ENCODE peak calls at places on chromosome X, in four cellular contexts. I is H1, C is GM12878, S is HepG2. B is an unnamed sample.

GRCh38 chrX:74465424-74465823 is 44.1 kb downstream of the SLC16A2 start:
- DNase-seq in I (no peak), C (no peak), S (no peak), B (no peak)

GRCh38 chrX:85992811-85993229 is 54.5 kb downstream of the CHM start:
- DNase-seq in I (no peak), C (no peak), S (peak), B (no peak)

GRCh38 chrX:41067721-41068120 is 17.5 kb upstream of the USP9X start:
- DNase-seq in I (no peak), C (no peak), S (no peak), B (no peak)

GRCh38 chrX:43688586-43688985 is 32.5 kb downstream of the MAOA start:
- DNase-seq in I (no peak), C (no peak), S (no peak), B (no peak)

GRCh38 chrX:131816551-131817136 is 206.5 kb upstream of the STK26 start:
- DNase-seq in I (no peak), C (peak), S (no peak), B (no peak)

GRCh38 chrX:115023139-115023538 is 5.7 kb upstream of the IL13RA2 start:
- DNase-seq in I (no peak), C (no peak), S (no peak), B (no peak)

GRCh38 chrX:2689773-2690666 is 1.1 kb upstream of the CD99 start:
- DNase-seq in I (no peak), C (no peak), S (peak), B (no peak)

GRCh38 chrX:45849261-45849660 is 648.6 kb upstream of the DIPK2B start:
- DNase-seq in I (no peak), C (no peak), S (peak), B (no peak)

GRCh38 chrX:2192584-2193272 is 308.0 kb downstream of the DHRSX start:
- DNase-seq in I (no peak), C (no peak), S (no peak), B (no peak)

GRCh38 chrX:133776072-133776471 is 209.3 kb downstream of the GPC3 start:
- DNase-seq in I (peak), C (no peak), S (no peak), B (no peak)

GRCh38 chrX:46601283-46601682 is 27.7 kb downstream of the CHST7 start:
- DNase-seq in I (no peak), C (no peak), S (no peak), B (no peak)

GRCh38 chrX:34426334-34426733 is 230.8 kb downstream of the TMEM47 start:
- DNase-seq in I (no peak), C (no peak), S (no peak), B (peak)

DNA sequence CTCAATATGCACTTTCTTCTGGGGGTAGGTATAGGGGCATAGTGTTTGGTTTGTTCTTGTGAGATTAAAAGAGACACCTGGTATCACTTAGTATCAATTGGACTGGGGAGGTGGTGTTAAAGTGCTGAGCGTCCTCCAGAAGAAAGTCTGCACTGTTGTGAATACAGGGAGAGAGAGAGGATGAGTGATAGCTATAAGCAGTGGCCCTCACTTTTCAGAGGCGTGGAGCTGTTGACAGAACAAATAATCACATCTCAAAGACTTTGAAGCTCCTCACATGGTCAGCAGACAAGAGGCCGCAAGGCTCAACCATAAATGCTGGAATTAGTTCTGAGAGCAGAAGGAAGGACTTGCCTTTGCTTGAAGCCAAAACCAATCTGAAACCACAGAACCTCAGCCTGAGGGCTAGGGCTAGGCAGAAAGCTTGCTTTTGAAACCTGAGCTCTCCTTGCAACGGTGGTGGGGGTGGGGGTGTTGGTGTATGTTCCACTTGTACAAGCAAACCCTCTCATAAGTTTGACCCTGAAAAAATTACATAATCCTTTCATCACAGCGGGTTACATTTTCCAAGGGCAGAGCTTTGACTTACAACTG is 123.2 kb upstream of the SCML1 start:
- DNase-seq in I (no peak), C (no peak), S (peak), B (no peak)
- TF ChIP-seq SUZ12 in I (no peak), C (no peak), S (no peak), B (no peak)

DNA sequence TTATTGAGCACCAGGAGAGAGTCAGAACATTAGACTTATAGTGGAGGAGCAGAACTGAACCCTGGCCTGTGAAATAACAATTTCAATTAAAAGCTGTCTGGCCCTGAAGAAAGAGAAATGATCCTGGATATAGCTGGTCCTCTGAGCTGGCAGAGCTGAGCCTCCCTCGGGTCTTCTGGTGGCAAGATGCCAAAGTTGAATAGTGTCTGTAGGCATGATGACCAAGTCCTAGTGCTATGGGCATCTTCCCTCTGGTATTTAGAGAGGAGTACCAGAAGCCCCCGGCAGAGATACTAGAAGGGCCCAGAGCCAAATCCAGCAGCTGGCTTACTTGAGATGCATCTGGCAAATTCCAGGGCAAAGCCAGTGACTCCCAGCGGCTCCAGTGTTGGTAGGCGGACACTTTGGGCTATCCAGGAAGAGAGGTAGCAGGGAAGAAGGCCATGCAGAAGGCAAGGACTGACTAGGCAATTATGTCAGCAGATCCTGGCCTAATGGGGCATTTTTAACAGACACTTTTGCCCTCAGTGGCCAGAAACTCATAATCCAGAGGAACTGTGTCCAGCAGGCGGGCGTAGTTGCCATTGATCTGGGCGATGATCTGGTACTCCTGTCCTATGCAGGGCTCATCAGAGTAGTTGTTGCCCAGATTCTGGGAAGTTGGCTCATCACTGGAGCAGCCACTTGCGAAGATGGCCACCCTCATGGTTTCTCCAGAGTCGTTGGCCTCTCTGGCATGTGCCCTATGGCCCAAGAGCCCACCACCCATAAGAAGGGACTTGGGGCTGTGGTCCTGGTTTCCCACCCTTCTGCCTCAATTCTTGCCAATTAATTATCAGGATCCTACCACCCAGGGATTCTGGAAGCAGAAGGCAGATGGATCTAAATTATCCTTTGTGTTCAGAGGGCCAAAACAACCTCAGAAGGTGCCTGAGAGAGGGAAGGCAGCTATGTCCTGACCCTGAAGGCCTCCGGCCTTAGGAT is 17.8 kb downstream of the VSIG4 start:
- DNase-seq in I (no peak), C (no peak), S (no peak), B (no peak)
- H3K4me3 ChIP-seq in I (no peak), C (no peak), S (no peak), B (no peak)

GRCh38 chrX:9940397-9940796 is 26.8 kb upstream of the CLDN34 start:
- DNase-seq in I (no peak), C (no peak), S (no peak), B (no peak)

GRCh38 chrX:9938516-9938915 is 28.6 kb upstream of the CLDN34 start:
- DNase-seq in I (no peak), C (no peak), S (no peak), B (no peak)

GRCh38 chrX:9935436-9935835 is 31.7 kb upstream of the CLDN34 start:
- DNase-seq in I (no peak), C (no peak), S (no peak), B (no peak)
- TF ChIP-seq SUZ12 in I (no peak), C (no peak), S (no peak), B (no peak)

GRCh38 chrX:64977830-64978229 is 1.6 kb upstream of the ZC4H2 start:
- DNase-seq in I (no peak), C (no peak), S (peak), B (no peak)

GRCh38 chrX:64976673-64977040 is 407 bp upstream of the ZC4H2 start:
- DNase-seq in I (no peak), C (no peak), S (no peak), B (no peak)

GRCh38 chrX:64975989-64976672 is at the start of gene ZC4H2:
- DNase-seq in I (peak), C (peak), S (peak), B (peak)

GRCh38 chrX:64977051-64977450 is 801 bp upstream of the ZC4H2 start:
- DNase-seq in I (no peak), C (no peak), S (no peak), B (no peak)

DNA sequence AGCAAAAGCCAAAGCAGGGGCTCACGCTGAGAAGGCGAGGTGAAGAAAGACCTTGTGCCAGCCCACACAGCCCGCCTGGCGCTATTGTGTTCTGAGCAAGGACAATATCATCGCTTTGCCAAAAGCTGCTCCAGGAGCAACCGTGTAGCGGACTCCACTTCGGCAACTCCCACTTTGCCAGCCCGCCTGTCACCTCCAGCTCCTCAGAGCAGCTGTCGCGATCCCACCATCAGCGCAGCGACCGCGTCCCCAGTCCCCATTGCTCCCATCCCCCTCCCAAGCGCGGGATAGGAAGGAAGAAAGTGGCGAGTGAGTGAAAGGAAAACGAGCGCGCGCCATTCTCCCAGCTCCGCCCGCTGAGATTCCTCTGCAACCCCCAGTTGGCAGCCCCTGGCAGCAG is 759 bp downstream of the ZC4H2 start:
- DNase-seq in I (no peak), C (no peak), S (peak), B (peak)
- H3K4me3 ChIP-seq in I (peak), C (peak), S (peak), B (peak)

GRCh38 chrX:154056739-154057367 is 37.2 kb upstream of the IRAK1 start:
- DNase-seq in I (no peak), C (no peak), S (peak), B (no peak)
- TF ChIP-seq SUZ12 in I (no peak), C (no peak), S (no peak), B (no peak)

DNA sequence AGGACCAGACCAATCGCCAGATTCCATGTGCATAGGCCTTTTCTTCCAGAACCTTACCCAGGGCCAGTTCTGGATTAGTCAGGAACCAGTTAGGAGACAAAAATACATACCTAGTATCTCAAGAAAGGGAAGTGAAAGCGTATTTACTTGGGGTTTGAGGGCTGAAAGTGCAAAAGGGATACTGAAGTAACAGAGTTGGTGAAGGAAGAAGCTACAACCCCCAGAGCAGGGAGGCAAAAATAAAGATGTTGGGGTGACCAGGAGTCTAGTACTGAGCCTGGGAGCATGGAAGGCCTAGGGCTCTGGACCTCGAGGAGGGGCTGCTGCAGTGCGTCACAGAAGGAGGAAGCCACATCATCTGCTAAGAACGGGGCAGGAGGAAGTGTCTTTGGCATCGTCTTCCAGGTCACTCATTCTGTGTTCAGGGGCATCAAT is 38.3 kb downstream of the TKTL1 start:
- DNase-seq in I (no peak), C (peak), S (no peak), B (no peak)
- H3K4me3 ChIP-seq in I (no peak), C (peak), S (no peak), B (no peak)

GRCh38 chrX:76434103-76434741 is 6.7 kb downstream of the MAGEE1 start:
- DNase-seq in I (no peak), C (no peak), S (no peak), B (no peak)
- TF ChIP-seq SUZ12 in I (no peak), C (no peak), S (no peak), B (no peak)